ENCODE peak calls at places on chromosome 18, in eight cellular contexts. One of them, this sample, is unnamed.

GRCh38 chr18:79506191-79507075 is 110.7 kb downstream of the NFATC1 start:
- DNase-seq in thyroid gland: peak; percentile 81
- DNase-seq in hypothalamus: no peak
- DNase-seq in hepatocyte: no peak
- DNase-seq in tibial artery: peak; percentile 59
- DNase-seq in NCI-H446 treated with DMSO at 0.1 percent for 48 hours: no peak
- DNase-seq in cardiac muscle cell: peak; percentile 87
- DNase-seq in activated CD4-positive, alpha-beta T cell treated with anti-CD3 and anti-CD28 coated beads, Interleukin-2, amount 50 U/mL, for 24 hours: no peak
- DNase-seq in this sample: no peak

GRCh38 chr18:50307400-50307737 is 19.9 kb upstream of the CXXC1 start:
- DNase-seq in thyroid gland: no peak
- DNase-seq in hypothalamus: no peak
- DNase-seq in hepatocyte: no peak
- DNase-seq in tibial artery: no peak
- DNase-seq in NCI-H446 treated with DMSO at 0.1 percent for 48 hours: no peak
- DNase-seq in cardiac muscle cell: no peak
- DNase-seq in activated CD4-positive, alpha-beta T cell treated with anti-CD3 and anti-CD28 coated beads, Interleukin-2, amount 50 U/mL, for 24 hours: no peak
- DNase-seq in this sample: no peak

GRCh38 chr18:11660691-11661090 is 28.4 kb upstream of the GNAL start:
- DNase-seq in thyroid gland: no peak
- DNase-seq in hypothalamus: no peak
- DNase-seq in hepatocyte: no peak
- DNase-seq in tibial artery: no peak
- DNase-seq in NCI-H446 treated with DMSO at 0.1 percent for 48 hours: no peak
- DNase-seq in cardiac muscle cell: no peak
- DNase-seq in activated CD4-positive, alpha-beta T cell treated with anti-CD3 and anti-CD28 coated beads, Interleukin-2, amount 50 U/mL, for 24 hours: no peak
- DNase-seq in this sample: no peak

GRCh38 chr18:46155652-46156051 is 51.5 kb downstream of the HAUS1 start:
- DNase-seq in thyroid gland: no peak
- DNase-seq in hypothalamus: no peak
- DNase-seq in hepatocyte: no peak
- DNase-seq in tibial artery: no peak
- DNase-seq in NCI-H446 treated with DMSO at 0.1 percent for 48 hours: no peak
- DNase-seq in cardiac muscle cell: peak; percentile 81
- DNase-seq in activated CD4-positive, alpha-beta T cell treated with anti-CD3 and anti-CD28 coated beads, Interleukin-2, amount 50 U/mL, for 24 hours: no peak
- DNase-seq in this sample: no peak

GRCh38 chr18:29160123-29160522 is 983.2 kb upstream of the CDH2 start:
- DNase-seq in thyroid gland: no peak
- DNase-seq in hypothalamus: no peak
- DNase-seq in hepatocyte: no peak
- DNase-seq in tibial artery: no peak
- DNase-seq in NCI-H446 treated with DMSO at 0.1 percent for 48 hours: no peak
- DNase-seq in cardiac muscle cell: no peak
- DNase-seq in activated CD4-positive, alpha-beta T cell treated with anti-CD3 and anti-CD28 coated beads, Interleukin-2, amount 50 U/mL, for 24 hours: no peak
- DNase-seq in this sample: no peak

GRCh38 chr18:33205777-33206176 is 234.7 kb downstream of the CCDC178 start:
- DNase-seq in thyroid gland: no peak
- DNase-seq in hypothalamus: no peak
- DNase-seq in hepatocyte: no peak
- DNase-seq in tibial artery: no peak
- DNase-seq in NCI-H446 treated with DMSO at 0.1 percent for 48 hours: no peak
- DNase-seq in cardiac muscle cell: no peak
- DNase-seq in activated CD4-positive, alpha-beta T cell treated with anti-CD3 and anti-CD28 coated beads, Interleukin-2, amount 50 U/mL, for 24 hours: no peak
- DNase-seq in this sample: no peak

GRCh38 chr18:11387880-11388279 is 221.5 kb upstream of the SLC35G4 start:
- DNase-seq in thyroid gland: peak; percentile 75
- DNase-seq in hypothalamus: no peak
- DNase-seq in hepatocyte: peak; percentile 73
- DNase-seq in tibial artery: peak; percentile 72
- DNase-seq in NCI-H446 treated with DMSO at 0.1 percent for 48 hours: no peak
- DNase-seq in cardiac muscle cell: peak; percentile 63
- DNase-seq in activated CD4-positive, alpha-beta T cell treated with anti-CD3 and anti-CD28 coated beads, Interleukin-2, amount 50 U/mL, for 24 hours: no peak
- DNase-seq in this sample: no peak

GRCh38 chr18:5132987-5133386 is 64.1 kb downstream of the AKAIN1 start:
- DNase-seq in thyroid gland: no peak
- DNase-seq in hypothalamus: no peak
- DNase-seq in hepatocyte: no peak
- DNase-seq in tibial artery: no peak
- DNase-seq in NCI-H446 treated with DMSO at 0.1 percent for 48 hours: no peak
- DNase-seq in cardiac muscle cell: no peak
- DNase-seq in activated CD4-positive, alpha-beta T cell treated with anti-CD3 and anti-CD28 coated beads, Interleukin-2, amount 50 U/mL, for 24 hours: no peak
- DNase-seq in this sample: no peak

GRCh38 chr18:9712606-9713005 is 4.5 kb downstream of the RAB31 start:
- DNase-seq in thyroid gland: no peak
- DNase-seq in hypothalamus: no peak
- DNase-seq in hepatocyte: no peak
- DNase-seq in tibial artery: no peak
- DNase-seq in NCI-H446 treated with DMSO at 0.1 percent for 48 hours: no peak
- DNase-seq in cardiac muscle cell: peak; percentile 57
- DNase-seq in activated CD4-positive, alpha-beta T cell treated with anti-CD3 and anti-CD28 coated beads, Interleukin-2, amount 50 U/mL, for 24 hours: no peak
- DNase-seq in this sample: no peak

GRCh38 chr18:29712785-29713184 is 1329.8 kb downstream of the DSC3 start:
- DNase-seq in thyroid gland: peak; percentile 11
- DNase-seq in hypothalamus: no peak
- DNase-seq in hepatocyte: no peak
- DNase-seq in tibial artery: no peak
- DNase-seq in NCI-H446 treated with DMSO at 0.1 percent for 48 hours: no peak
- DNase-seq in cardiac muscle cell: no peak
- DNase-seq in activated CD4-positive, alpha-beta T cell treated with anti-CD3 and anti-CD28 coated beads, Interleukin-2, amount 50 U/mL, for 24 hours: no peak
- DNase-seq in this sample: no peak

GRCh38 chr18:47882641-47883040 is 47.8 kb downstream of the SMAD2 start:
- DNase-seq in thyroid gland: no peak
- DNase-seq in hypothalamus: no peak
- DNase-seq in hepatocyte: no peak
- DNase-seq in tibial artery: no peak
- DNase-seq in NCI-H446 treated with DMSO at 0.1 percent for 48 hours: no peak
- DNase-seq in cardiac muscle cell: peak; percentile 47
- DNase-seq in activated CD4-positive, alpha-beta T cell treated with anti-CD3 and anti-CD28 coated beads, Interleukin-2, amount 50 U/mL, for 24 hours: no peak
- DNase-seq in this sample: no peak

GRCh38 chr18:68803371-68803770 is 5.5 kb downstream of the CCDC102B start:
- DNase-seq in thyroid gland: peak; percentile 5
- DNase-seq in hypothalamus: no peak
- DNase-seq in hepatocyte: peak; percentile 17
- DNase-seq in tibial artery: peak; percentile 77
- DNase-seq in NCI-H446 treated with DMSO at 0.1 percent for 48 hours: no peak
- DNase-seq in cardiac muscle cell: peak; percentile 92
- DNase-seq in activated CD4-positive, alpha-beta T cell treated with anti-CD3 and anti-CD28 coated beads, Interleukin-2, amount 50 U/mL, for 24 hours: no peak
- DNase-seq in this sample: no peak

GRCh38 chr18:54130177-54130576 is 94.3 kb downstream of the MBD2 start:
- DNase-seq in thyroid gland: no peak
- DNase-seq in hypothalamus: no peak
- DNase-seq in hepatocyte: no peak
- DNase-seq in tibial artery: no peak
- DNase-seq in NCI-H446 treated with DMSO at 0.1 percent for 48 hours: no peak
- DNase-seq in cardiac muscle cell: no peak
- DNase-seq in activated CD4-positive, alpha-beta T cell treated with anti-CD3 and anti-CD28 coated beads, Interleukin-2, amount 50 U/mL, for 24 hours: no peak
- DNase-seq in this sample: no peak

GRCh38 chr18:48452863-48453323 is 43.7 kb upstream of the ZBTB7C start:
- DNase-seq in thyroid gland: peak; percentile 85
- DNase-seq in hypothalamus: no peak
- DNase-seq in hepatocyte: peak; percentile 53
- DNase-seq in tibial artery: no peak
- DNase-seq in NCI-H446 treated with DMSO at 0.1 percent for 48 hours: no peak
- DNase-seq in cardiac muscle cell: peak; percentile 42
- DNase-seq in activated CD4-positive, alpha-beta T cell treated with anti-CD3 and anti-CD28 coated beads, Interleukin-2, amount 50 U/mL, for 24 hours: no peak
- DNase-seq in this sample: no peak

GRCh38 chr18:26506012-26506411 is 42.3 kb downstream of the KCTD1 start:
- DNase-seq in thyroid gland: no peak
- DNase-seq in hypothalamus: no peak
- DNase-seq in hepatocyte: peak; percentile 24
- DNase-seq in tibial artery: no peak
- DNase-seq in NCI-H446 treated with DMSO at 0.1 percent for 48 hours: no peak
- DNase-seq in cardiac muscle cell: no peak
- DNase-seq in activated CD4-positive, alpha-beta T cell treated with anti-CD3 and anti-CD28 coated beads, Interleukin-2, amount 50 U/mL, for 24 hours: no peak
- DNase-seq in this sample: no peak

GRCh38 chr18:37253424-37254255 is 312.0 kb downstream of the CELF4 start:
- DNase-seq in thyroid gland: peak; percentile 29
- DNase-seq in hypothalamus: no peak
- DNase-seq in hepatocyte: peak; percentile 89
- DNase-seq in tibial artery: no peak
- DNase-seq in NCI-H446 treated with DMSO at 0.1 percent for 48 hours: no peak
- DNase-seq in cardiac muscle cell: peak; percentile 13
- DNase-seq in activated CD4-positive, alpha-beta T cell treated with anti-CD3 and anti-CD28 coated beads, Interleukin-2, amount 50 U/mL, for 24 hours: no peak
- DNase-seq in this sample: no peak